ENCODE peak calls at places on chromosomes 2 and 18, in nine cellular contexts. Z is upper lobe of left lung, W is astrocyte, M is neuronal stem cell, J is uterus, A is HepG2, Y is kidney, V is tibial nerve, U is IMR-90. X is an unnamed sample.

GRCh38 chr2:119846021-119846420 is 86.3 kb downstream of the PTPN4 start:
- DNase-seq in Z (no peak), W (no peak), M (no peak), J (no peak), A (no peak), Y (no peak), V (no peak), U (no peak), X (no peak)

GRCh38 chr2:179440642-179441251 is 176.1 kb upstream of the SESTD1 start:
- DNase-seq in Z (no peak), W (no peak), M (no peak), J (no peak), A (peak; percentile 34), Y (no peak), V (no peak), U (peak; percentile 26), X (no peak)

GRCh38 chr2:69242651-69243051 is 144.4 kb downstream of the GFPT1 start:
- DNase-seq in Z (no peak), W (no peak), M (no peak), J (no peak), A (no peak), Y (no peak), V (no peak), U (peak; percentile 86), X (no peak)

GRCh38 chr2:126399001-126399400 is 257.0 kb upstream of the GYPC start:
- DNase-seq in Z (no peak), W (no peak), M (no peak), J (no peak), A (peak; percentile 3), Y (no peak), V (no peak), U (no peak), X (no peak)

GRCh38 chr2:12075603-12076002 is 329.2 kb downstream of the LPIN1 start:
- DNase-seq in Z (no peak), W (no peak), M (no peak), J (no peak), A (no peak), Y (no peak), V (no peak), U (no peak), X (no peak)

GRCh38 chr18:8607776-8608682 is 1.2 kb upstream of the RAB12 start:
- DNase-seq in Z (no peak), W (no peak), M (no peak), J (no peak), A (peak; percentile 18), Y (no peak), V (no peak), U (peak; percentile 45), X (no peak)

GRCh38 chr2:185318271-185318724 is 420.3 kb upstream of the FSIP2 start:
- DNase-seq in Z (no peak), W (no peak), M (no peak), J (no peak), A (peak; percentile 65), Y (no peak), V (no peak), U (no peak), X (no peak)

GRCh38 chr2:214052235-214052634 is 358.6 kb upstream of the VWC2L start:
- DNase-seq in Z (no peak), W (no peak), M (no peak), J (no peak), A (no peak), Y (no peak), V (no peak), U (no peak), X (no peak)

GRCh38 chr2:9463698-9464034 is 10.7 kb upstream of the IAH1 start:
- DNase-seq in Z (no peak), W (peak; percentile 50), M (no peak), J (no peak), A (no peak), Y (no peak), V (no peak), U (peak; percentile 69), X (no peak)

GRCh38 chr2:231411871-231412615 is 16.5 kb downstream of the B3GNT7 start:
- DNase-seq in Z (peak; percentile 83), W (peak; percentile 59), M (peak; percentile 83), J (peak; percentile 91), A (peak; percentile 79), Y (peak; percentile 95), V (peak; percentile 87), U (peak; percentile 71), X (peak; percentile 94)

GRCh38 chr18:79327199-79327545 is 68.6 kb upstream of the NFATC1 start:
- DNase-seq in Z (no peak), W (no peak), M (no peak), J (no peak), A (no peak), Y (no peak), V (no peak), U (no peak), X (no peak)

GRCh38 chr18:79326413-79327198 is 69.1 kb upstream of the NFATC1 start:
- DNase-seq in Z (no peak), W (peak; percentile 30), M (no peak), J (no peak), A (no peak), Y (no peak), V (no peak), U (peak; percentile 30), X (no peak)

GRCh38 chr18:79320216-79320615 is 75.5 kb upstream of the NFATC1 start:
- DNase-seq in Z (no peak), W (no peak), M (no peak), J (no peak), A (no peak), Y (no peak), V (no peak), U (no peak), X (no peak)

GRCh38 chr18:79321625-79322024 is 74.1 kb upstream of the NFATC1 start:
- DNase-seq in Z (no peak), W (no peak), M (no peak), J (no peak), A (no peak), Y (no peak), V (no peak), U (peak; percentile 44), X (no peak)

GRCh38 chr18:79323471-79323870 is 72.3 kb upstream of the NFATC1 start:
- DNase-seq in Z (no peak), W (no peak), M (no peak), J (no peak), A (no peak), Y (no peak), V (no peak), U (no peak), X (no peak)
- H3K4me1 ChIP-seq in Z (no peaks in the 10 kb centered on the region), W (peaks cover 2% of the 10 kb centered on the region), M (peaks cover 3% of the 10 kb centered on the region), J (no peaks in the 10 kb centered on the region), A (no peaks in the 10 kb centered on the region), Y (no peaks in the 10 kb centered on the region), V (no peaks in the 10 kb centered on the region), U (peaks cover 4% of the 10 kb centered on the region), X (no peaks in the 10 kb centered on the region)

DNA sequence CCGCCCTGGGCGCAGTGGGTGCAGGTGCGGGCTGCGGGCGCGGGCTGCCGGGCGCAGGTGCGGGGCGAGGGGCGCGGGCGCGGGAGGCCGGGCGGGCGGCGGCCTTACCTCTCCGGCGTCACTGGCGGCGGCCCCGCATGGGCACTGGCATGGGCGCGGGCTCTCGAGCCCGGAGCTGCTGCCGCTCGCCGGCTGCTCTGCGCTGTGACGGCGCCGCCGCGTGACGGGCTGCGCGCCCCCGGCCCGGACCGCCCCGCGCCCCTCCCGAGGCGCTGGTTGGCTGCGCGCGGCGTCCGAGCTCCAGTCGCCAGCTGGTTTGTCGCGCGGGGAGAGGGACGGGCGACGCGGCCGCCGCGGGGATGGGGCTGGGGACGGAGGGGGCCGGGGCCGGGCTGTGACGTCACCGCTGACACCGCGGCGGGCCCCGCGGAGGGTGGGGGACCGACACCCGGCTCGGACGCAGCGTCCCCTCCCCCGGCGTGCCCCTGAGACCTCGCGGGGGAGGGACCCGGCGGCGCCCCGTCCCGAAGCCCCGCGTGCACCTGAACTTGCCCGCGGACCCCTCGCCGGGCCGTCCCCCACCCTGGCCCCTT is at the start of gene KIF1A:
- DNase-seq in Z (no peak), W (no peak), M (peak; percentile 72), J (no peak), A (no peak), Y (no peak), V (no peak), U (no peak), X (no peak)
- H3K4me3 ChIP-seq in Z (peak within 1 kb of the TSS; percentile 22), W (no peak within 1 kb of the TSS), M (peak within 1 kb of the TSS; percentile 95), J (no peak within 1 kb of the TSS), A (no peak within 1 kb of the TSS), Y (no peak within 1 kb of the TSS), V (peak within 1 kb of the TSS; percentile 37), U (no peak within 1 kb of the TSS), X (no peak within 1 kb of the TSS)

GRCh38 chr2:86157009-86157556 is 38.2 kb downstream of the IMMT start:
- DNase-seq in Z (no peak), W (no peak), M (no peak), J (no peak), A (no peak), Y (no peak), V (no peak), U (no peak), X (no peak)

GRCh38 chr2:86158286-86158685 is 37.0 kb downstream of the IMMT start:
- DNase-seq in Z (no peak), W (no peak), M (no peak), J (no peak), A (no peak), Y (no peak), V (no peak), U (no peak), X (no peak)

GRCh38 chr2:86160156-86160952 is 34.9 kb downstream of the IMMT start:
- DNase-seq in Z (no peak), W (peak; percentile 10), M (no peak), J (no peak), A (no peak), Y (no peak), V (no peak), U (peak; percentile 79), X (no peak)
- H3K36me3 ChIP-seq in Z (peaks cover 98% of the 10 kb centered on the region), W (peaks cover 55% of the 10 kb centered on the region), M (peaks cover 95% of the 10 kb centered on the region), J (no peaks in the 10 kb centered on the region), A (peaks cover 32% of the 10 kb centered on the region), Y (peaks cover 21% of the 10 kb centered on the region), V (peaks cover 95% of the 10 kb centered on the region), U (peaks cover 43% of the 10 kb centered on the region), X (peaks cover 99% of the 10 kb centered on the region)

DNA sequence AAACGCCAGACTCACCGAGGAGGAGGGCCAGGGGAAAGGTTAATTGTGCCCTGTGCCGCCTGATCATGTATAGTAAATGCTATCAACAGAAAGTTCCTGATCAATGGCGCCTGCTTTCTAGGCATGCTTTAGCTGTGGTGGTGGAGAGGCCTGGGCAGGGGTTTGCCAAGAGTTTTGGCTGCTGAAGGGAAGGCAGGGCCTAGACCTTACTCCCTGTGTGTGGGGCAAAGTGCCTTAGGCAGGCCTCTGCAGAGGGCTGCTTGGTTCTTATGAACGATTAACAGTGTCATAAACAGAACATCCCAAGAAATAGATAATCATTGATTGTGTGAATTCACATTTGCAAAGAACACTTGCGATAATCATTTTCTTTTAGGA is 6.3 kb downstream of the TSHZ1 start:
- DNase-seq in Z (no peak), W (no peak), M (no peak), J (no peak), A (no peak), Y (no peak), V (no peak), U (no peak), X (no peak)
- H3K4me1 ChIP-seq in Z (peaks cover 37% of the 10 kb centered on the region), W (peaks cover 8% of the 10 kb centered on the region), M (peaks cover 16% of the 10 kb centered on the region), J (peaks cover 4% of the 10 kb centered on the region), A (peaks cover 91% of the 10 kb centered on the region), Y (peaks cover 26% of the 10 kb centered on the region), V (no peaks in the 10 kb centered on the region), U (peaks cover 9% of the 10 kb centered on the region), X (peaks cover 60% of the 10 kb centered on the region)

X was measured in upper lobe of right lung.